ENCODE peak calls at places on chromosomes 5 and 9, in five cellular contexts. C, B, W, J and D are unnamed samples.
A peak's percentile ranks its signal among the peaks of the same experiment; 100 is the strongest.

GRCh38 chr5:79241535-79241979 is 5.6 kb downstream of the JMY start:
- DNase-seq in C (no peak), W (no peak), J (no peak), B (peak; percentile 11), D (no peak)

GRCh38 chr5:161547573-161548471 is 1.3 kb upstream of the GABRB2 start:
- DNase-seq in J (no peak), B (no peak), C (no peak), W (peak; percentile 43), D (no peak)

GRCh38 chr5:17720070-17720469 is 85.8 kb downstream of the TAF11L14 start:
- DNase-seq in C (no peak), W (peak; percentile 53), B (no peak), J (no peak), D (no peak)

GRCh38 chr5:69129413-69129812 is 35.6 kb downstream of the SLC30A5 start:
- DNase-seq in J (no peak), B (peak; percentile 80), C (peak; percentile 17), W (no peak), D (no peak)

GRCh38 chr5:74232281-74232680 is 408.2 kb downstream of the ENC1 start:
- DNase-seq in W (no peak), J (no peak), B (peak; percentile 60), C (peak; percentile 93), D (no peak)

GRCh38 chr9:136541179-136541578 is 4.7 kb downstream of the NOTCH1 start:
- DNase-seq in C (no peak), B (no peak), J (no peak), W (no peak), D (no peak)

GRCh38 chr5:139186293-139186692 is 11.9 kb downstream of the SIL1 start:
- DNase-seq in J (no peak), C (no peak), W (no peak), B (peak; percentile 77), D (no peak)

GRCh38 chr5:137718611-137719010 is 17.3 kb downstream of the KLHL3 start:
- DNase-seq in C (no peak), J (no peak), B (no peak), W (no peak), D (no peak)

GRCh38 chr5:38613992-38614836 is 57.8 kb upstream of the LIFR start:
- DNase-seq in B (no peak), J (no peak), W (no peak), C (no peak), D (peak; percentile 70)

GRCh38 chr9:38443181-38443580 is 18.9 kb upstream of the IGFBPL1 start:
- DNase-seq in J (no peak), C (no peak), B (peak; percentile 76), W (no peak), D (no peak)

GRCh38 chr9:33329117-33329563 is 38.8 kb downstream of the NFX1 start:
- DNase-seq in J (no peak), B (peak; percentile 70), W (no peak), C (peak; percentile 53), D (no peak)

GRCh38 chr9:136206602-136207333 is 1.8 kb upstream of the LHX3 start:
- DNase-seq in B (no peak), J (no peak), W (no peak), C (no peak), D (no peak)

GRCh38 chr9:123002754-123003153 is 30.7 kb upstream of the GPR21 start:
- DNase-seq in W (no peak), B (peak; percentile 26), J (no peak), C (no peak), D (no peak)

GRCh38 chr5:14417232-14417730 is 164.3 kb upstream of the OTULINL start:
- DNase-seq in C (peak; percentile 50), B (peak; percentile 90), J (no peak), W (no peak), D (no peak)

GRCh38 chr9:104864675-104865104 is 63.3 kb downstream of the ABCA1 start:
- DNase-seq in W (no peak), B (peak; percentile 86), J (no peak), C (peak; percentile 97), D (no peak)

GRCh38 chr9:20356392-20357206 is 265.7 kb downstream of the MLLT3 start:
- DNase-seq in W (peak; percentile 56), J (peak; percentile 51), C (peak; percentile 60), B (peak; percentile 91), D (no peak)

GRCh38 chr9:84988621-84989020 is 319.1 kb downstream of the NTRK2 start:
- DNase-seq in C (no peak), J (no peak), B (no peak), W (no peak), D (no peak)

GRCh38 chr5:31811210-31811609 is 172.3 kb downstream of the PDZD2 start:
- DNase-seq in C (peak; percentile 81), W (no peak), B (peak; percentile 88), J (no peak), D (no peak)

GRCh38 chr5:133366966-133367365 is 245.4 kb downstream of the FSTL4 start:
- DNase-seq in C (no peak), W (no peak), J (no peak), B (no peak), D (no peak)

GRCh38 chr5:43042626-43043399 is 2.7 kb upstream of the ANXA2R start:
- DNase-seq in B (peak; percentile 70), C (peak; percentile 72), J (peak; percentile 70), W (peak; percentile 68), D (peak; percentile 81)

GRCh38 chr9:136381311-136381710 is 7.8 kb upstream of the CARD9 start:
- DNase-seq in B (no peak), J (no peak), C (no peak), W (no peak), D (no peak)

GRCh38 chr5:131997026-131997726 is 14.3 kb downstream of the ACSL6 start:
- DNase-seq in W (no peak), J (no peak), B (no peak), C (no peak), D (peak; percentile 18)

GRCh38 chr9:81686614-81687520 is 2.5 kb downstream of the TLE1 start:
- DNase-seq in B (peak; percentile 86), J (peak; percentile 45), C (peak; percentile 77), W (peak; percentile 76), D (peak; percentile 84)

GRCh38 chr5:150593996-150594395 is 46.5 kb upstream of the SYNPO start:
- DNase-seq in B (no peak), C (peak; percentile 18), W (no peak), J (no peak), D (no peak)

GRCh38 chr5:159227452-159227851 is 18.1 kb upstream of the RNF145 start:
- DNase-seq in C (no peak), W (no peak), B (no peak), J (no peak), D (no peak)

GRCh38 chr5:102930244-102930643 is 175.1 kb downstream of the PAM start:
- DNase-seq in C (no peak), B (no peak), W (no peak), J (no peak), D (no peak)

GRCh38 chr9:18703086-18703750 is 229.3 kb downstream of the ADAMTSL1 start:
- DNase-seq in W (no peak), J (no peak), C (no peak), B (peak; percentile 49), D (no peak)

GRCh38 chr9:97802276-97802675 is 50.8 kb upstream of the FOXE1 start:
- DNase-seq in C (peak; percentile 63), B (peak; percentile 58), W (no peak), J (no peak), D (no peak)